ENCODE peak calls at places on chromosomes 11 and 22, in seven cellular contexts. V, X, R, H, N, W and Y are unnamed samples.

GRCh38 chr11:29190313-29190712 is 826.5 kb downstream of the KCNA4 start:
- DNase-seq in W (no peak), V (no peak), N (no peak), X (no peak), R (no peak), H (no peak), Y (no peak)

GRCh38 chr11:36097219-36097650 is 153.4 kb downstream of the LDLRAD3 start:
- DNase-seq in H (no peak), W (no peak), V (no peak), X (no peak), N (no peak), R (no peak), Y (no peak)

GRCh38 chr22:48855013-48855412 is 972.7 kb downstream of the BRD1 start:
- DNase-seq in X (no peak), N (no peak), W (no peak), R (no peak), V (no peak), H (no peak), Y (no peak)

GRCh38 chr11:34405079-34405858 is 33.5 kb upstream of the CAT start:
- DNase-seq in H (no peak), R (no peak), W (peak), X (no peak), V (no peak), N (no peak), Y (peak)

GRCh38 chr11:116373545-116373944 is 399.2 kb downstream of the BUD13 start:
- DNase-seq in V (no peak), X (no peak), W (no peak), N (no peak), R (no peak), H (no peak), Y (no peak)

GRCh38 chr11:111438846-111439520 is 59.9 kb upstream of the POU2AF1 start:
- DNase-seq in V (no peak), W (no peak), X (no peak), N (no peak), R (no peak), H (no peak), Y (no peak)

GRCh38 chr11:67415501-67416304 is at the start of gene CARNS1:
- DNase-seq in R (no peak), N (no peak), H (no peak), X (no peak), W (no peak), V (no peak), Y (no peak)

GRCh38 chr22:49491726-49492125 is 335.9 kb downstream of the BRD1 start:
- DNase-seq in X (no peak), H (no peak), W (no peak), R (no peak), V (no peak), N (no peak), Y (no peak)